ENCODE peak calls at places on chromosomes 7 and 10, in eight cellular contexts. One of them, this sample, is unnamed.

GRCh38 chr7:12524794-12525386 is 45.6 kb upstream of the SCIN start:
- ATAC-seq in PC-3: peak; percentile 51
- ATAC-seq in CD4-positive, CD25-positive, alpha-beta regulatory T cell: no peak
- ATAC-seq in T-helper 17 cell: no peak
- ATAC-seq in stimulated activated effector memory CD8-positive, alpha-beta T cell treated with anti-CD3 and anti-CD28 coated beads, Interleukin-12 subunit alpha, Interleukin-12 subunit beta, amount 100 ng/mL, for 72 hours: no peak
- ATAC-seq in right lobe of liver: peak; percentile 48
- ATAC-seq in left ventricle myocardium superior: no peak
- ATAC-seq in stimulated activated naive CD8-positive, alpha-beta T cell treated with anti-CD3 and anti-CD28 coated beads, Interleukin-15, Interleukin-2, amounts not matched to agents 100 U/mL and 50 U/mL, for 24 hours: no peak
- ATAC-seq in this sample: no peak

GRCh38 chr10:103637855-103638561 is 144.5 kb downstream of the NEURL1 start:
- ATAC-seq in stimulated activated naive CD8-positive, alpha-beta T cell treated with anti-CD3 and anti-CD28 coated beads, Interleukin-15, Interleukin-2, amounts not matched to agents 100 U/mL and 50 U/mL, for 24 hours: no peak
- ATAC-seq in right lobe of liver: peak; percentile 11
- ATAC-seq in T-helper 17 cell: no peak
- ATAC-seq in PC-3: no peak
- ATAC-seq in stimulated activated effector memory CD8-positive, alpha-beta T cell treated with anti-CD3 and anti-CD28 coated beads, Interleukin-12 subunit alpha, Interleukin-12 subunit beta, amount 100 ng/mL, for 72 hours: peak; percentile 23
- ATAC-seq in CD4-positive, CD25-positive, alpha-beta regulatory T cell: no peak
- ATAC-seq in left ventricle myocardium superior: peak; percentile 83
- ATAC-seq in this sample: peak; percentile 90

GRCh38 chr7:70710011-70710480 is 421.9 kb upstream of the GALNT17 start:
- ATAC-seq in right lobe of liver: no peak
- ATAC-seq in left ventricle myocardium superior: peak; percentile 41
- ATAC-seq in stimulated activated naive CD8-positive, alpha-beta T cell treated with anti-CD3 and anti-CD28 coated beads, Interleukin-15, Interleukin-2, amounts not matched to agents 100 U/mL and 50 U/mL, for 24 hours: no peak
- ATAC-seq in stimulated activated effector memory CD8-positive, alpha-beta T cell treated with anti-CD3 and anti-CD28 coated beads, Interleukin-12 subunit alpha, Interleukin-12 subunit beta, amount 100 ng/mL, for 72 hours: peak; percentile 92
- ATAC-seq in PC-3: no peak
- ATAC-seq in CD4-positive, CD25-positive, alpha-beta regulatory T cell: no peak
- ATAC-seq in T-helper 17 cell: no peak
- ATAC-seq in this sample: no peak

GRCh38 chr10:128943111-128943510 is 523.9 kb upstream of the MGMT start:
- ATAC-seq in CD4-positive, CD25-positive, alpha-beta regulatory T cell: no peak
- ATAC-seq in right lobe of liver: no peak
- ATAC-seq in stimulated activated naive CD8-positive, alpha-beta T cell treated with anti-CD3 and anti-CD28 coated beads, Interleukin-15, Interleukin-2, amounts not matched to agents 100 U/mL and 50 U/mL, for 24 hours: no peak
- ATAC-seq in stimulated activated effector memory CD8-positive, alpha-beta T cell treated with anti-CD3 and anti-CD28 coated beads, Interleukin-12 subunit alpha, Interleukin-12 subunit beta, amount 100 ng/mL, for 72 hours: no peak
- ATAC-seq in left ventricle myocardium superior: no peak
- ATAC-seq in PC-3: no peak
- ATAC-seq in T-helper 17 cell: no peak
- ATAC-seq in this sample: no peak

GRCh38 chr10:1499344-1499957 is 237.9 kb downstream of the ADARB2 start:
- ATAC-seq in right lobe of liver: no peak
- ATAC-seq in CD4-positive, CD25-positive, alpha-beta regulatory T cell: no peak
- ATAC-seq in stimulated activated naive CD8-positive, alpha-beta T cell treated with anti-CD3 and anti-CD28 coated beads, Interleukin-15, Interleukin-2, amounts not matched to agents 100 U/mL and 50 U/mL, for 24 hours: peak; percentile 68
- ATAC-seq in left ventricle myocardium superior: no peak
- ATAC-seq in PC-3: no peak
- ATAC-seq in T-helper 17 cell: no peak
- ATAC-seq in stimulated activated effector memory CD8-positive, alpha-beta T cell treated with anti-CD3 and anti-CD28 coated beads, Interleukin-12 subunit alpha, Interleukin-12 subunit beta, amount 100 ng/mL, for 72 hours: peak; percentile 84
- ATAC-seq in this sample: no peak

GRCh38 chr10:93485690-93486089 is 3.6 kb upstream of the MYOF start:
- ATAC-seq in right lobe of liver: no peak
- ATAC-seq in PC-3: no peak
- ATAC-seq in left ventricle myocardium superior: no peak
- ATAC-seq in stimulated activated effector memory CD8-positive, alpha-beta T cell treated with anti-CD3 and anti-CD28 coated beads, Interleukin-12 subunit alpha, Interleukin-12 subunit beta, amount 100 ng/mL, for 72 hours: no peak
- ATAC-seq in CD4-positive, CD25-positive, alpha-beta regulatory T cell: no peak
- ATAC-seq in T-helper 17 cell: no peak
- ATAC-seq in stimulated activated naive CD8-positive, alpha-beta T cell treated with anti-CD3 and anti-CD28 coated beads, Interleukin-15, Interleukin-2, amounts not matched to agents 100 U/mL and 50 U/mL, for 24 hours: no peak
- ATAC-seq in this sample: no peak

GRCh38 chr7:129493555-129493954 is 8.8 kb upstream of the SMKR1 start:
- ATAC-seq in right lobe of liver: no peak
- ATAC-seq in PC-3: peak; percentile 62
- ATAC-seq in T-helper 17 cell: peak; percentile 49
- ATAC-seq in stimulated activated effector memory CD8-positive, alpha-beta T cell treated with anti-CD3 and anti-CD28 coated beads, Interleukin-12 subunit alpha, Interleukin-12 subunit beta, amount 100 ng/mL, for 72 hours: peak; percentile 56
- ATAC-seq in CD4-positive, CD25-positive, alpha-beta regulatory T cell: peak; percentile 59
- ATAC-seq in left ventricle myocardium superior: no peak
- ATAC-seq in stimulated activated naive CD8-positive, alpha-beta T cell treated with anti-CD3 and anti-CD28 coated beads, Interleukin-15, Interleukin-2, amounts not matched to agents 100 U/mL and 50 U/mL, for 24 hours: no peak
- ATAC-seq in this sample: no peak

GRCh38 chr7:151339651-151340377 is 1.8 kb upstream of the NUB1 start:
- ATAC-seq in stimulated activated naive CD8-positive, alpha-beta T cell treated with anti-CD3 and anti-CD28 coated beads, Interleukin-15, Interleukin-2, amounts not matched to agents 100 U/mL and 50 U/mL, for 24 hours: peak; percentile 34
- ATAC-seq in left ventricle myocardium superior: no peak
- ATAC-seq in CD4-positive, CD25-positive, alpha-beta regulatory T cell: peak; percentile 27
- ATAC-seq in right lobe of liver: no peak
- ATAC-seq in stimulated activated effector memory CD8-positive, alpha-beta T cell treated with anti-CD3 and anti-CD28 coated beads, Interleukin-12 subunit alpha, Interleukin-12 subunit beta, amount 100 ng/mL, for 72 hours: peak; percentile 50
- ATAC-seq in T-helper 17 cell: no peak
- ATAC-seq in PC-3: no peak
- ATAC-seq in this sample: no peak

GRCh38 chr10:22897371-22897770 is 30.5 kb upstream of the ARMC3 start:
- ATAC-seq in stimulated activated naive CD8-positive, alpha-beta T cell treated with anti-CD3 and anti-CD28 coated beads, Interleukin-15, Interleukin-2, amounts not matched to agents 100 U/mL and 50 U/mL, for 24 hours: no peak
- ATAC-seq in CD4-positive, CD25-positive, alpha-beta regulatory T cell: no peak
- ATAC-seq in T-helper 17 cell: no peak
- ATAC-seq in right lobe of liver: no peak
- ATAC-seq in left ventricle myocardium superior: no peak
- ATAC-seq in stimulated activated effector memory CD8-positive, alpha-beta T cell treated with anti-CD3 and anti-CD28 coated beads, Interleukin-12 subunit alpha, Interleukin-12 subunit beta, amount 100 ng/mL, for 72 hours: no peak
- ATAC-seq in PC-3: no peak
- ATAC-seq in this sample: no peak

GRCh38 chr10:12559578-12560178 is 210.3 kb downstream of the CAMK1D start:
- ATAC-seq in left ventricle myocardium superior: no peak
- ATAC-seq in stimulated activated effector memory CD8-positive, alpha-beta T cell treated with anti-CD3 and anti-CD28 coated beads, Interleukin-12 subunit alpha, Interleukin-12 subunit beta, amount 100 ng/mL, for 72 hours: no peak
- ATAC-seq in right lobe of liver: no peak
- ATAC-seq in T-helper 17 cell: no peak
- ATAC-seq in stimulated activated naive CD8-positive, alpha-beta T cell treated with anti-CD3 and anti-CD28 coated beads, Interleukin-15, Interleukin-2, amounts not matched to agents 100 U/mL and 50 U/mL, for 24 hours: no peak
- ATAC-seq in PC-3: no peak
- ATAC-seq in CD4-positive, CD25-positive, alpha-beta regulatory T cell: no peak
- ATAC-seq in this sample: no peak

GRCh38 chr7:151351027-151351426 is 9.4 kb downstream of the NUB1 start:
- ATAC-seq in T-helper 17 cell: no peak
- ATAC-seq in stimulated activated effector memory CD8-positive, alpha-beta T cell treated with anti-CD3 and anti-CD28 coated beads, Interleukin-12 subunit alpha, Interleukin-12 subunit beta, amount 100 ng/mL, for 72 hours: peak; percentile 53
- ATAC-seq in left ventricle myocardium superior: no peak
- ATAC-seq in PC-3: no peak
- ATAC-seq in stimulated activated naive CD8-positive, alpha-beta T cell treated with anti-CD3 and anti-CD28 coated beads, Interleukin-15, Interleukin-2, amounts not matched to agents 100 U/mL and 50 U/mL, for 24 hours: peak; percentile 52
- ATAC-seq in CD4-positive, CD25-positive, alpha-beta regulatory T cell: no peak
- ATAC-seq in right lobe of liver: no peak
- ATAC-seq in this sample: no peak

GRCh38 chr7:152335900-152336571 is 99.8 kb downstream of the KMT2C start:
- ATAC-seq in T-helper 17 cell: peak; percentile 52
- ATAC-seq in PC-3: no peak
- ATAC-seq in right lobe of liver: peak; percentile 81
- ATAC-seq in left ventricle myocardium superior: peak; percentile 47
- ATAC-seq in stimulated activated naive CD8-positive, alpha-beta T cell treated with anti-CD3 and anti-CD28 coated beads, Interleukin-15, Interleukin-2, amounts not matched to agents 100 U/mL and 50 U/mL, for 24 hours: no peak
- ATAC-seq in stimulated activated effector memory CD8-positive, alpha-beta T cell treated with anti-CD3 and anti-CD28 coated beads, Interleukin-12 subunit alpha, Interleukin-12 subunit beta, amount 100 ng/mL, for 72 hours: peak; percentile 55
- ATAC-seq in CD4-positive, CD25-positive, alpha-beta regulatory T cell: peak; percentile 26
- ATAC-seq in this sample: no peak

GRCh38 chr7:44194069-44194468 is 4.8 kb upstream of the GCK start:
- ATAC-seq in stimulated activated naive CD8-positive, alpha-beta T cell treated with anti-CD3 and anti-CD28 coated beads, Interleukin-15, Interleukin-2, amounts not matched to agents 100 U/mL and 50 U/mL, for 24 hours: peak; percentile 70
- ATAC-seq in T-helper 17 cell: no peak
- ATAC-seq in right lobe of liver: no peak
- ATAC-seq in PC-3: no peak
- ATAC-seq in CD4-positive, CD25-positive, alpha-beta regulatory T cell: no peak
- ATAC-seq in stimulated activated effector memory CD8-positive, alpha-beta T cell treated with anti-CD3 and anti-CD28 coated beads, Interleukin-12 subunit alpha, Interleukin-12 subunit beta, amount 100 ng/mL, for 72 hours: peak; percentile 69
- ATAC-seq in left ventricle myocardium superior: no peak
- ATAC-seq in this sample: no peak